ENCODE peak calls at places on chromosomes 6 and 20, in eight cellular contexts. G, Q, H, S, X, W, L and O are unnamed samples.

GRCh38 chr6:17418281-17419188 is 25.1 kb downstream of the CAP2 start:
- DNase-seq in W (peak), X (peak), S (no peak), H (no peak), L (peak), G (no peak), Q (no peak), O (no peak)

GRCh38 chr6:146700078-146700686 is 101.4 kb downstream of the ADGB start:
- DNase-seq in X (peak), G (peak), W (peak), H (no peak), Q (peak), L (peak), S (peak), O (peak)

GRCh38 chr20:44701116-44701865 is 13.9 kb upstream of the CCN5 start:
- DNase-seq in H (no peak), Q (no peak), S (no peak), L (no peak), G (no peak), X (no peak), W (no peak), O (no peak)

GRCh38 chr20:18001131-18001921 is 32.5 kb downstream of the MGME1 start:
- DNase-seq in X (peak), H (no peak), W (peak), Q (no peak), G (peak), S (no peak), L (peak), O (peak)

GRCh38 chr20:32302507-32302872 is 25.0 kb downstream of the KIF3B start:
- DNase-seq in Q (no peak), G (no peak), H (no peak), X (no peak), W (no peak), S (no peak), L (no peak), O (no peak)

GRCh38 chr6:155186052-155186658 is 77.7 kb upstream of the CLDN20 start:
- DNase-seq in G (no peak), Q (no peak), S (no peak), H (peak), X (no peak), L (no peak), W (no peak), O (no peak)

GRCh38 chr6:26383624-26384417 is 913 bp downstream of the BTN2A2 start:
- DNase-seq in G (no peak), W (peak), X (no peak), S (no peak), Q (no peak), H (no peak), L (peak), O (no peak)

GRCh38 chr6:104983296-104983695 is 26.4 kb downstream of the LIN28B start:
- DNase-seq in Q (no peak), L (no peak), S (no peak), X (no peak), H (no peak), W (no peak), G (no peak), O (no peak)

GRCh38 chr6:158027590-158028285 is 46.1 kb downstream of the SYNJ2 start:
- DNase-seq in S (no peak), X (no peak), L (peak), G (no peak), H (no peak), Q (no peak), W (no peak), O (no peak)

GRCh38 chr20:32495217-32495565 is 89.9 kb downstream of the NOL4L start:
- DNase-seq in L (no peak), Q (no peak), X (no peak), W (no peak), G (no peak), H (no peak), S (no peak), O (no peak)

GRCh38 chr6:3139090-3139903 is 18.0 kb downstream of the TUBB2A start:
- DNase-seq in S (no peak), Q (peak), W (no peak), H (no peak), L (no peak), G (no peak), X (no peak), O (peak)